ENCODE peak calls at places on chromosome 7, in six cellular contexts. X is GM23248, M is GM23338, C is neural progenitor cell, Q is PC-3, F is OCI-LY7. K is an unnamed sample.

GRCh38 chr7:101507791-101508252 is 121.3 kb downstream of the MYL10 start:
- DNase-seq in X (peak), M (peak), C (peak), Q (peak), F (peak), K (peak)

GRCh38 chr7:105493928-105494325 is 28.1 kb downstream of the PUS7 start:
- DNase-seq in X (peak), M (no peak), C (no peak), Q (no peak), F (no peak), K (no peak)

GRCh38 chr7:27108390-27109127 is 6.1 kb upstream of the HOXA2 start:
- DNase-seq in X (peak), M (peak), C (peak), Q (peak), F (no peak), K (no peak)

GRCh38 chr7:132049462-132050304 is 493.3 kb upstream of the PODXL start:
- DNase-seq in X (peak), M (peak), C (peak), Q (peak), F (peak), K (peak)

GRCh38 chr7:117757440-117757839 is 115.8 kb downstream of the CTTNBP2 start:
- DNase-seq in X (no peak), M (no peak), C (no peak), Q (no peak), F (no peak), K (no peak)

GRCh38 chr7:42479452-42480303 is 242.7 kb upstream of the GLI3 start:
- DNase-seq in X (no peak), M (no peak), C (no peak), Q (peak), F (no peak), K (no peak)

GRCh38 chr7:4774804-4775280 is 581 bp upstream of the AP5Z1 start:
- DNase-seq in X (peak), M (no peak), C (no peak), Q (peak), F (no peak), K (peak)

GRCh38 chr7:74138945-74139843 is 35.0 kb upstream of the EIF4H start:
- DNase-seq in X (no peak), M (peak), C (peak), Q (no peak), F (no peak), K (no peak)

GRCh38 chr7:30925117-30925516 is 13.5 kb downstream of the AQP1 start:
- DNase-seq in X (no peak), M (no peak), C (no peak), Q (no peak), F (no peak), K (no peak)
- TF ChIP-seq EZH2phosphoT487 in X (no peak), M (no peak), C (no peak), Q (no peak), F (no peak), K (no peak)

GRCh38 chr7:20793686-20794394 is 7.2 kb upstream of the SP8 start:
- DNase-seq in X (no peak), M (peak), C (peak), Q (no peak), F (no peak), K (no peak)

GRCh38 chr7:20793258-20793657 is 6.6 kb upstream of the SP8 start:
- DNase-seq in X (no peak), M (peak), C (peak), Q (no peak), F (no peak), K (no peak)

GRCh38 chr7:20795881-20796280 is 9.2 kb upstream of the SP8 start:
- DNase-seq in X (no peak), M (peak), C (peak), Q (no peak), F (no peak), K (no peak)

GRCh38 chr7:20795361-20795760 is 8.7 kb upstream of the SP8 start:
- DNase-seq in X (no peak), M (peak), C (no peak), Q (no peak), F (no peak), K (no peak)

DNA sequence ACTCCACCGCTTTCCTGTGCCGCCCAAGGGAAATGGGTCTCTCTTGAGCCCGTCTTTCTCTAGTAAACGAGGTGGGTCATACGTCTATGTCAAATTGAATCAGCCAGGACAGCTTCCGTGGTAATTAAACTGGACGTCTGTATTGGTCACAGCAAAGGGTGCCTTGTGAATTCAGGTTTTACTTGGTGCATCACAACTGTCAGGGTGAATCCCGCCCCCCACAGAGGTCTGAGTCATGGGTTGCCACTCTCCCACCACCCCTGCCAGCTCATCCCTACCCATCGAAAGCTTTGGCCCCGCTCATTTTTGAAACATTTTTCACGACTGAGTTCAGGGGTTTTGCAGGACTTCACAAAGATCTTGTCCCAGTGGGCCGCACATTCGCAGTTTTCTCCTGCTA is 8.0 kb upstream of the SP8 start:
- DNase-seq in X (no peak), M (peak), C (peak), Q (no peak), F (no peak), K (no peak)
- TF ChIP-seq EZH2phosphoT487 in X (no peak), M (no peak), C (no peak), Q (no peak), F (no peak), K (no peak)

GRCh38 chr7:30027915-30028748 is at the start of gene PLEKHA8:
- DNase-seq in X (peak), M (peak), C (peak), Q (peak), F (peak), K (peak)
- TF ChIP-seq EZH2phosphoT487 in X (no peak), M (no peak), C (no peak), Q (no peak), F (no peak), K (no peak)

GRCh38 chr7:95605275-95605674 is 9.0 kb upstream of the PDK4 start:
- DNase-seq in X (no peak), M (no peak), C (no peak), Q (no peak), F (no peak), K (no peak)

GRCh38 chr7:95608344-95609173 is 12.2 kb upstream of the PDK4 start:
- DNase-seq in X (peak), M (peak), C (peak), Q (peak), F (peak), K (peak)

GRCh38 chr7:95611224-95611623 is 14.9 kb upstream of the PDK4 start:
- DNase-seq in X (no peak), M (no peak), C (no peak), Q (peak), F (no peak), K (no peak)

GRCh38 chr7:95607477-95608010 is 11.2 kb upstream of the PDK4 start:
- DNase-seq in X (peak), M (no peak), C (no peak), Q (no peak), F (no peak), K (no peak)

DNA sequence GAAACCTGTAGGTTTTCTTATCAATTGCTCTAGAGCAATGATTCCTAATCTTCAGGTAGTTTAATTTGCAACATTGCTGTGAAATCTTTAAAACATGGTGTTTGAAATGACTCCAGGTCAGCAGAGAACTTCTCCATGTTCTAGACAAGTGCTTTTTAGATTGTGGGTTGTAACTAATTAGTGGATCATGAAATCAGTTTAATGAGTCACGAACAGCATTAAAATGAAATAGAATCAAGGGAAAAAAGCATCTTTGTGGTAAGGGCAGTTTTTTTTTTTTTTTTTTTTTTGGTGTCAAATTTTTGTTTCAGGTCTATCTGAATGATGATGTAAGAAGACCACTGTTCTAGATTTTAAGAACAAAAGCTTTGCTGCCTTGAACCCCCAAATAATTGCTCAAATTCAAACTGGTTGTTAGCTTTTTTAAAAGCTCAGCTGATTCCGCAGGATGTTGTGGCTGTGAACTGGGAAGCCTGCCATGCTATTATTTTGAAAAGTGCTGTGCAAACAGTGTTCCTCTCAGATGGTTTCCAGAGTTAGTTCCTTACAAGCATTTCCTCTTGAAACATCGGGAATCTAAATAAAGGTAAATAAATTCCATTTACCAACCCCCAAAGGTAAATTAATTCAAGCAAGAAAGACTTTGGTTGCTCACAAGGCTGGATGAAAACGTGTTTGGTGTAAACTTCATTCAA is 13.1 kb upstream of the PDK4 start:
- DNase-seq in X (peak), M (no peak), C (no peak), Q (peak), F (no peak), K (no peak)
- TF ChIP-seq EZH2phosphoT487 in X (no peak), M (no peak), C (no peak), Q (no peak), F (no peak), K (no peak)

GRCh38 chr7:25725483-25725882 is 426.5 kb upstream of the NFE2L3 start:
- DNase-seq in X (no peak), M (no peak), C (no peak), Q (no peak), F (no peak), K (no peak)

GRCh38 chr7:25727876-25728275 is 424.1 kb upstream of the NFE2L3 start:
- DNase-seq in X (no peak), M (no peak), C (no peak), Q (no peak), F (no peak), K (no peak)

GRCh38 chr7:25726682-25727357 is 425.2 kb upstream of the NFE2L3 start:
- DNase-seq in X (no peak), M (no peak), C (peak), Q (no peak), F (no peak), K (no peak)

GRCh38 chr7:25727446-25727845 is 424.6 kb upstream of the NFE2L3 start:
- DNase-seq in X (no peak), M (no peak), C (no peak), Q (no peak), F (no peak), K (no peak)

DNA sequence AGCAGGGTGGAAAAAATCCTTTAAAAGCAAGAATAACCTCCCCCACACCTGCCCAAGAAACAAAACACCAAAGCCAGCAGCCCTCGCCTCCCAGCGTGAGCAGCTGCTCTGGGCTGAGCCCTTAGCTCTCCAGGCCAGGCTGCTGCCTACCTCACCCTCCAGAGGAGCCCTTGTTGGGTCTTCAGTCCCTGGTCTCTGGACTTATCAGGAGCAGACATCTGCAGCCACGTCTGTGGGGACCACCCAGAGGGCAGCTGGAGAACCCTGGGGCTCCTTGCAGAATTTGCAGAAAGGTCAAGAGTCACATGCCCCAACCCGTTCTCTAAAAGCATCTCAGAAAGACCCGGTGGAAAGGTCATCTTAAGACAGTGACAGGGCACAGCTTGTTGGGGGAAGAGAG is 425.8 kb upstream of the NFE2L3 start:
- DNase-seq in X (no peak), M (peak), C (peak), Q (no peak), F (no peak), K (no peak)
- TF ChIP-seq EZH2phosphoT487 in X (no peak), M (no peak), C (no peak), Q (no peak), F (no peak), K (no peak)

DNA sequence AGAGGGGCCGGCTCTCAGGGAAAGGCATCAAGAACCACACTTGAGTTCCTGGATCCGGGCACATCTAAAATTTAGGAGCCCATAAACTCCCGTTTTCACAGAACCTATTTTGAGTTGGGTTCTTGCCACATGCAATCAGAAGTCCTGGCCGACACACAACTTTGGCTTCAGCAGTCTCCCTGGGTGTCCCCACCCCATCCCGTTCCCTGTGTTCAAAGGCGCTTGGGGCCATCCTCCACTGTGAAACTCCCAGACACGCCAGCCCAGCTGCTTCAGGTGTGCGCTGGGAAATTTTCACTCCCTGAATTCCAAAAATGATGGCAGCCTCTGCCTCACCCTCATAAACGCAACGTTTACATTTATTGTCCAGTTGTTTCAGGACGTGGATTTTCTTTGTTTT is 8.4 kb upstream of the ZFAND2A start:
- DNase-seq in X (no peak), M (no peak), C (no peak), Q (no peak), F (no peak), K (no peak)
- TF ChIP-seq EZH2phosphoT487 in X (no peak), M (no peak), C (no peak), Q (no peak), F (no peak), K (no peak)

GRCh38 chr7:138460176-138460648 is at the start of gene TRIM24:
- DNase-seq in X (no peak), M (no peak), C (no peak), Q (no peak), F (peak), K (no peak)

GRCh38 chr7:138456220-138456619 is 3.8 kb upstream of the TRIM24 start:
- DNase-seq in X (no peak), M (no peak), C (no peak), Q (no peak), F (no peak), K (no peak)

GRCh38 chr7:138460649-138461607 is 869 bp downstream of the TRIM24 start:
- DNase-seq in X (peak), M (peak), C (peak), Q (peak), F (peak), K (no peak)

GRCh38 chr7:138459300-138460175 is 521 bp upstream of the TRIM24 start:
- DNase-seq in X (peak), M (peak), C (peak), Q (peak), F (no peak), K (peak)

GRCh38 chr7:138458576-138459234 is 1.4 kb upstream of the TRIM24 start:
- DNase-seq in X (no peak), M (peak), C (peak), Q (no peak), F (no peak), K (no peak)
- TF ChIP-seq EZH2phosphoT487 in X (no peak), M (no peak), C (no peak), Q (no peak), F (no peak), K (no peak)

DNA sequence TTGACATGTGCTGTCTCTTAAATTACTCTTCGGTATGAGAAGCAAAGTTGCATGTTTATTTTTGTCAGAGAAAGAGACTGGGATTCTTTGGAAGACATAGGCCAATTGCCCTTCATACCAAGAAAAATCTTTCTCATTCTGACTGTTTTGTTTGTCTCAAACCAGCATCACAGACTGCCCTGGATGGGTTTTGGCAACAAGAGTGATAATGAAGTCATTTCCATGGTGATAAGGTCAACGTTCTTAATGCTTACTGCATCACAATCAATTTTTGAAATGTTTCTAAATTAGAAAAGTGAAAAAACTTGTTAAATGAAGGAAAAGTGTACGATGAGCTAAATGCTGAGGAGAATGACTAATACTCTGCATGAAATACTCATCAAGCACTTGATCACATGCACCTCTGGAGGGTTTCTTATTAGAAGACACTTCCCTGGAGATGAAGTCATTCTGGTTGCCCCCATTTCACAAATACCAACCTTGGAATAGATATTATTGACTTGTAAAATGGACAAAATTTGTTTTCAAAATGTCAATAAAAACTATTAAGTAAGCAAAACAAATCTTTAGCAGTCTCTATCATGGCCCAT is 19.8 kb upstream of the SEC61G start:
- DNase-seq in X (peak), M (no peak), C (no peak), Q (no peak), F (no peak), K (no peak)
- TF ChIP-seq EZH2phosphoT487 in X (no peak), M (no peak), C (no peak), Q (no peak), F (no peak), K (no peak)

GRCh38 chr7:15503603-15504280 is 58.1 kb downstream of the AGMO start:
- DNase-seq in X (peak), M (no peak), C (no peak), Q (peak), F (no peak), K (no peak)
- TF ChIP-seq EZH2phosphoT487 in X (no peak), M (no peak), C (no peak), Q (no peak), F (no peak), K (no peak)

K was measured in HCT116.